ENCODE peak calls at places on chromosomes 13 and 19, in nine cellular contexts. H is tibial nerve, L is thoracic aorta, F is astrocyte, C is PC-9, X is IMR-90, J is fibroblast of lung, U is HCT116, D is heart left ventricle. I is an unnamed sample.

GRCh38 chr13:24624801-24625231 is 55.4 kb upstream of the ATP12A start:
- DNase-seq in H (no peak), L (no peak), F (no peak), C (no peak), X (no peak), J (peak; percentile 34), U (no peak), D (no peak), I (no peak)

GRCh38 chr19:40592170-40592569 is 9.0 kb upstream of the LTBP4 start:
- DNase-seq in H (no peak), L (no peak), F (peak; percentile 69), C (no peak), X (peak; percentile 76), J (peak; percentile 60), U (no peak), D (no peak), I (no peak)

GRCh38 chr19:3804429-3804828 is 18.2 kb upstream of the MATK start:
- DNase-seq in H (no peak), L (no peak), F (no peak), C (no peak), X (no peak), J (no peak), U (no peak), D (no peak), I (no peak)

GRCh38 chr13:66933994-66934393 is 296.1 kb downstream of the PCDH9 start:
- DNase-seq in H (no peak), L (no peak), F (peak; percentile 93), C (peak; percentile 28), X (peak; percentile 90), J (peak; percentile 72), U (peak; percentile 12), D (no peak), I (no peak)

GRCh38 chr19:40776966-40777794 is 867 bp upstream of the RAB4B start:
- DNase-seq in H (peak; percentile 88), L (peak; percentile 87), F (peak; percentile 81), C (peak; percentile 82), X (peak; percentile 91), J (peak; percentile 92), U (peak; percentile 85), D (peak; percentile 88), I (peak; percentile 93)

GRCh38 chr13:47168086-47168485 is 271.2 kb upstream of the HTR2A start:
- DNase-seq in H (no peak), L (no peak), F (peak; percentile 66), C (no peak), X (peak; percentile 92), J (peak; percentile 88), U (no peak), D (no peak), I (no peak)

GRCh38 chr13:35888327-35888940 is 242.7 kb downstream of the DCLK1 start:
- DNase-seq in H (no peak), L (no peak), F (peak; percentile 58), C (no peak), X (peak; percentile 18), J (peak; percentile 15), U (no peak), D (no peak), I (no peak)

GRCh38 chr13:33723772-33724435 is 94.0 kb upstream of the RFC3 start:
- DNase-seq in H (peak; percentile 65), L (peak; percentile 50), F (peak; percentile 66), C (peak; percentile 47), X (peak; percentile 85), J (peak; percentile 91), U (peak; percentile 77), D (peak; percentile 79), I (peak; percentile 78)

GRCh38 chr13:31067416-31068118 is 94.1 kb downstream of the HSPH1 start:
- DNase-seq in H (no peak), L (no peak), F (peak; percentile 86), C (no peak), X (peak; percentile 78), J (peak; percentile 48), U (no peak), D (no peak), I (no peak)

GRCh38 chr19:48102870-48103751 is 7.5 kb downstream of the PLA2G4C start:
- DNase-seq in H (no peak), L (no peak), F (peak; percentile 59), C (peak; percentile 31), X (peak; percentile 49), J (peak; percentile 35), U (peak; percentile 75), D (no peak), I (no peak)

GRCh38 chr19:35117017-35117570 is 1.5 kb downstream of the FXYD3 start:
- DNase-seq in H (no peak), L (no peak), F (no peak), C (no peak), X (no peak), J (no peak), U (no peak), D (no peak), I (no peak)

GRCh38 chr19:51131780-51132680 is 7.3 kb downstream of the SIGLEC9 start:
- DNase-seq in H (no peak), L (no peak), F (no peak), C (peak; percentile 8), X (peak; percentile 38), J (peak; percentile 60), U (peak; percentile 10), D (peak; percentile 73), I (no peak)

GRCh38 chr19:19632661-19633060 is 4.6 kb upstream of the LPAR2 start:
- DNase-seq in H (no peak), L (no peak), F (no peak), C (no peak), X (no peak), J (no peak), U (no peak), D (no peak), I (no peak)

GRCh38 chr13:90068658-90069057 is 1278.8 kb upstream of the MIR17HG start:
- DNase-seq in H (no peak), L (no peak), F (no peak), C (no peak), X (no peak), J (no peak), U (no peak), D (no peak), I (no peak)

GRCh38 chr13:98142427-98143156 is at the start of gene FARP1:
- DNase-seq in H (peak; percentile 58), L (no peak), F (peak; percentile 41), C (peak; percentile 91), X (peak; percentile 65), J (peak; percentile 62), U (peak; percentile 27), D (peak; percentile 71), I (peak; percentile 82)

GRCh38 chr13:65166675-65167074 is 2063.5 kb downstream of the PCDH9 start:
- DNase-seq in H (no peak), L (no peak), F (no peak), C (no peak), X (no peak), J (no peak), U (no peak), D (no peak), I (no peak)

GRCh38 chr13:62305758-62306157 is 890.1 kb upstream of the PCDH20 start:
- DNase-seq in H (no peak), L (no peak), F (no peak), C (no peak), X (no peak), J (peak; percentile 3), U (no peak), D (no peak), I (no peak)

GRCh38 chr19:20247016-20247683 is 80.1 kb downstream of the ZNF486 start:
- DNase-seq in H (no peak), L (no peak), F (peak; percentile 0), C (peak; percentile 2), X (no peak), J (peak; percentile 17), U (no peak), D (no peak), I (no peak)

GRCh38 chr13:110388141-110388943 is 81.3 kb downstream of the COL4A2 start:
- DNase-seq in H (no peak), L (peak; percentile 51), F (peak; percentile 87), C (peak; percentile 69), X (peak; percentile 83), J (peak; percentile 86), U (no peak), D (peak; percentile 84), I (peak; percentile 92)

GRCh38 chr19:29771708-29772415 is 39.9 kb upstream of the CCNE1 start:
- DNase-seq in H (no peak), L (no peak), F (peak; percentile 14), C (peak; percentile 51), X (peak; percentile 37), J (peak; percentile 45), U (peak; percentile 43), D (peak; percentile 46), I (no peak)

GRCh38 chr19:11194657-11195056 is 2.7 kb downstream of the KANK2 start:
- DNase-seq in H (no peak), L (no peak), F (no peak), C (no peak), X (peak; percentile 23), J (peak; percentile 62), U (no peak), D (no peak), I (no peak)
- H3K4me3 ChIP-seq in H (peak overlapping the region; percentile 31), L (peak overlapping the region; percentile 99), F (peak overlapping the region; percentile 10), C (no peak overlapping the region), X (peak overlapping the region; percentile 54), J (peak overlapping the region; percentile 37), U (no peak overlapping the region), D (peak overlapping the region; percentile 75), I (peak overlapping the region; percentile 99)

GRCh38 chr19:32091196-32091595 is 254.2 kb upstream of the ZNF507 start:
- DNase-seq in H (no peak), L (no peak), F (no peak), C (no peak), X (no peak), J (peak; percentile 59), U (no peak), D (no peak), I (no peak)
- H3K27ac ChIP-seq in H (no peak overlapping the region), L (no peak overlapping the region), F (no peak overlapping the region), C (no peak overlapping the region), X (no peak overlapping the region), J (no peak overlapping the region), U (no peak overlapping the region), D (no peak overlapping the region), I (no peak overlapping the region)

GRCh38 chr13:77118134-77118533 is 91.2 kb upstream of the FBXL3 start:
- DNase-seq in H (no peak), L (no peak), F (no peak), C (no peak), X (no peak), J (no peak), U (no peak), D (no peak), I (no peak)

GRCh38 chr13:77112961-77113360 is 86.0 kb upstream of the FBXL3 start:
- DNase-seq in H (no peak), L (no peak), F (no peak), C (no peak), X (no peak), J (no peak), U (no peak), D (no peak), I (no peak)

GRCh38 chr13:77114271-77114670 is 87.3 kb upstream of the FBXL3 start:
- DNase-seq in H (no peak), L (no peak), F (no peak), C (no peak), X (peak; percentile 35), J (peak; percentile 13), U (no peak), D (no peak), I (no peak)

GRCh38 chr13:77113496-77113895 is 86.5 kb upstream of the FBXL3 start:
- DNase-seq in H (no peak), L (no peak), F (peak; percentile 6), C (no peak), X (no peak), J (no peak), U (no peak), D (no peak), I (no peak)
- TF ChIP-seq CTCF in H (no peak), L (no peak), F (no peak), C (no peak), X (no peak), J (no peak), U (no peak), D (no peak), I (no peak)

GRCh38 chr19:1015782-1016646 is 4.9 kb downstream of the TMEM259 start:
- DNase-seq in H (no peak), L (no peak), F (no peak), C (no peak), X (no peak), J (no peak), U (no peak), D (no peak), I (no peak)
- H3K4me3 ChIP-seq in H (no peak overlapping the region), L (peak overlapping the region; percentile 11), F (no peak overlapping the region), C (no peak overlapping the region), X (no peak overlapping the region), J (no peak overlapping the region), U (no peak overlapping the region), D (no peak overlapping the region), I (peak overlapping the region; percentile 49)

I was measured in coronary artery.